ENCODE peak calls at places on chromosomes 3 and 15, in eight cellular contexts. R is heart left ventricle, Z is tibial nerve, J is GM23338, L is psoas muscle, T is tibial artery, X is ascending aorta, D is GM12878. V is an unnamed sample. For H3K4me1 and H3K36me3, the result is how much of the 10 kb centered on the place peaks cover.

GRCh38 chr3:11622846-11623550 is 20.7 kb downstream of the VGLL4 start:
- DNase-seq in R (no peak), Z (no peak), J (no peak), L (no peak), T (no peak), X (no peak), D (no peak), V (no peak)

GRCh38 chr3:13134166-13134878 is 61.1 kb upstream of the IQSEC1 start:
- DNase-seq in R (no peak), Z (no peak), J (no peak), L (no peak), T (peak), X (peak), D (no peak), V (peak)

GRCh38 chr3:115470254-115470653 is 153.1 kb upstream of the GAP43 start:
- DNase-seq in R (no peak), Z (no peak), J (no peak), L (no peak), T (no peak), X (no peak), D (no peak), V (no peak)

GRCh38 chr3:179526989-179527391 is 35.7 kb upstream of the ACTL6A start:
- DNase-seq in R (peak), Z (no peak), J (peak), L (peak), T (peak), X (peak), D (no peak), V (no peak)

GRCh38 chr3:124685481-124685880 is 44.8 kb upstream of the UMPS start:
- DNase-seq in R (no peak), Z (no peak), J (no peak), L (no peak), T (no peak), X (no peak), D (no peak), V (no peak)

GRCh38 chr3:62665627-62666433 is 209.4 kb downstream of the CADPS start:
- DNase-seq in R (peak), Z (peak), J (peak), L (peak), T (peak), X (peak), D (peak), V (peak)

GRCh38 chr3:9826815-9827574 is 16.8 kb downstream of the RPUSD3 start:
- DNase-seq in R (no peak), Z (no peak), J (peak), L (no peak), T (no peak), X (no peak), D (no peak), V (peak)

GRCh38 chr3:149609595-149609994 is 48.2 kb downstream of the WWTR1 start:
- DNase-seq in R (no peak), Z (no peak), J (no peak), L (no peak), T (no peak), X (no peak), D (peak), V (no peak)

GRCh38 chr3:193095366-193095765 is 145.7 kb upstream of the PLAAT1 start:
- DNase-seq in R (no peak), Z (no peak), J (no peak), L (no peak), T (no peak), X (no peak), D (no peak), V (no peak)

GRCh38 chr3:194738254-194739093 is 52.8 kb downstream of the FAM43A start:
- DNase-seq in R (peak), Z (no peak), J (no peak), L (peak), T (peak), X (peak), D (no peak), V (no peak)

GRCh38 chr3:58535531-58536500 is 1.2 kb downstream of the ACOX2 start:
- DNase-seq in R (no peak), Z (no peak), J (no peak), L (no peak), T (no peak), X (no peak), D (no peak), V (no peak)

GRCh38 chr3:5138214-5138981 is 16.3 kb downstream of the ARL8B start:
- DNase-seq in R (no peak), Z (no peak), J (no peak), L (no peak), T (no peak), X (no peak), D (no peak), V (no peak)

GRCh38 chr3:61808526-61808925 is 247.2 kb downstream of the PTPRG start:
- DNase-seq in R (peak), Z (no peak), J (no peak), L (no peak), T (no peak), X (peak), D (no peak), V (no peak)

GRCh38 chr15:71747128-71748083 is 62.9 kb upstream of the NR2E3 start:
- DNase-seq in R (no peak), Z (no peak), J (no peak), L (no peak), T (no peak), X (no peak), D (no peak), V (no peak)

GRCh38 chr3:452221-452620 is 255.7 kb downstream of the CHL1 start:
- DNase-seq in R (no peak), Z (no peak), J (no peak), L (no peak), T (no peak), X (no peak), D (no peak), V (no peak)

GRCh38 chr15:42073418-42073817 is 20.9 kb downstream of the PLA2G4D start:
- DNase-seq in R (no peak), Z (no peak), J (no peak), L (no peak), T (peak), X (peak), D (no peak), V (no peak)

GRCh38 chr3:191473766-191474198 is 12.8 kb downstream of the PYDC2 start:
- DNase-seq in R (no peak), Z (no peak), J (no peak), L (no peak), T (no peak), X (no peak), D (no peak), V (no peak)

GRCh38 chr3:195207731-195208130 is 63.2 kb downstream of the XXYLT1 start:
- DNase-seq in R (no peak), Z (no peak), J (no peak), L (no peak), T (no peak), X (no peak), D (no peak), V (no peak)

GRCh38 chr15:63763476-63764123 is 70.1 kb downstream of the HERC1 start:
- DNase-seq in R (no peak), Z (no peak), J (no peak), L (no peak), T (no peak), X (no peak), D (peak), V (no peak)

GRCh38 chr3:40262331-40262730 is 47.2 kb upstream of the EIF1B start:
- DNase-seq in R (no peak), Z (no peak), J (no peak), L (no peak), T (no peak), X (no peak), D (no peak), V (no peak)

DNA sequence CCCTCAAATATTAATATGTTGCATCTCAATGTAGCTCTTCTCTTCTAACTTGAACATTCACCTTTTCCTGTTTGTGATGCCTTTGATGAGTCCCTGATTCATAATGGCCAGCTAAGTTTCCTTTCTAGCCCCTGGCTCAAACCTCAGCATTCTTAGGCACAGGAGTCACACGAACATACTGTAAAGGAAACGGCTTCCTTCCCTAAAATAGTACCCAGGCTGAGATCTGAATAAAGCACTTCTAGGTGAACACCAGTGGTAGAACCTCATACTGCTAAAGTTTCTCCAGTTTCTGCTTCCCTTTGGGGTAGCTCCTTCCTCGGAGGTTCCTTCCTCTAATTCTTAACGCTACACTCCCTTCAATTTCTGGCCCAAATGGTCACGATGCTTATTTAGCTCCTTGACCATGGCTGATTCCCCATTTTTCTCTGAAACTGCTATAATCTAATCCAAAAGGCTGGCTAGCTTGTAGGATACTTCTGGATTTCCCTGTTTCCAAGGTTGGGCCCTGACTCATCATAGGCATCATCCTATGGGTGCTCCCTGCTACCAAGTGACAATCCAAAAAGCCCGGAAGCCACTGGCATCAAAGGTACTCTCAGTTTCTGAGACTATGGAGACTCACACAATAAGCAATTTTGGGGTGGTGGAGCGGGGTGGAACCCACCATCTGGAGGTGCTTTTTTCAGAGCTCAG is 2.4 kb downstream of the ANAPC13 start:
- DNase-seq in R (no peak), Z (no peak), J (no peak), L (no peak), T (no peak), X (no peak), D (no peak), V (no peak)
- H3K4me1 ChIP-seq in R (under half), Z (under half), J (under half), L (under half), T (under half), X (under half), D (under half), V (under half)

DNA sequence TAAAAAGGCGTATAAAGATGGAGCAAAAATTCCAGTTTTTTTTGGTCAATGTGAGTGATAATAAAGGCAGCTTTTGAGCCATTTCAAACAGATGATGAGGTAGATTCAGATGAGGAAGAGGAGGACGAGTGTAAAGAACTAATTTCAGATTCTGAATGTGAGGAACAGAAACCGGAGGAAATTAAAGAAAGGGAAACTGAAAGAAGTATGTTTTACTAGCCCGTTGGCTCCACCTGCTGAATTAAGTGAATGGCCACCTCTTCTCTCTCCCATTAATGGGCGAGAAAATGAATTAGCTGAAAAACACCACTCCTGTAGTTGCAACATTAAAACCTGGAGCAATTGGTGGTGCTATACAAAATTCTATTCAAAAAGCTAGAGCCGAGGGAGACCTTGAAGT is 55.4 kb downstream of the CYP19A1 start:
- DNase-seq in R (no peak), Z (no peak), J (no peak), L (no peak), T (no peak), X (no peak), D (peak), V (no peak)
- TF ChIP-seq CTCF in R (no peak), Z (no peak), J (peak), L (no peak), T (no peak), X (no peak), D (peak), V (no peak)

DNA sequence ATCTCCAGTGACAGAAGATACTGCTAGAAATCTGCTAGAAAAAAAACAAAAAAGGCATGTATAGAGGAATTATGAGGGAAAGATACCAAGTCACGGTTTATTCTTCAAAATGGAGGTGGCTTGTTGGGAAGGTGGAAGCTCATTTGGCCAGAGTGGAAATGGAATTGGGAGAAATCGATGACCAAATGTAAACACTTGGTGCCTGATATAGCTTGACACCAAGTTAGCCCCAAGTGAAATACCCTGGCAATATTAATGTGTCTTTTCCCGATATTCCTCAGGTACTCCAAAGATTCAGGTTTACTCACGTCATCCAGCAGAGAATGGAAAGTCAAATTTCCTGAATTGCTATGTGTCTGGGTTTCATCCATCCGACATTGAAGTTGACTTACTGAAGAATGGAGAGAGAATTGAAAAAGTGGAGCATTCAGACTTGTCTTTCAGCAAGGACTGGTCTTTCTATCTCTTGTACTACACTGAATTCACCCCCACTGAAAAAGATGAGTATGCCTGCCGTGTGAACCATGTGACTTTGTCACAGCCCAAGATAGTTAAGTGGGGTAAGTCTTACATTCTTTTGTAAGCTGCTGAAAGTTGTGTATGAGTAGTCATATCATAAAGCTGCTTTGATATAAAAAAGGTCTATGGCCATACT is 4.0 kb downstream of the B2M start:
- DNase-seq in R (no peak), Z (no peak), J (no peak), L (no peak), T (no peak), X (no peak), D (no peak), V (no peak)
- H3K36me3 ChIP-seq in R (half or more), Z (under half), J (under half), L (under half), T (under half), X (under half), D (under half), V (half or more)

GRCh38 chr3:139953131-139953910 is 18.3 kb downstream of the CLSTN2 start:
- DNase-seq in R (no peak), Z (no peak), J (no peak), L (no peak), T (no peak), X (no peak), D (no peak), V (no peak)
- H3K4me1 ChIP-seq in R (under half), Z (under half), J (under half), L (under half), T (under half), X (under half), D (under half), V (under half)

GRCh38 chr3:25831578-25831977 is 41.7 kb downstream of the OXSM start:
- DNase-seq in R (no peak), Z (no peak), J (peak), L (no peak), T (no peak), X (no peak), D (no peak), V (no peak)
- TF ChIP-seq CTCF in R (peak), Z (no peak), J (peak), L (no peak), T (peak), X (peak), D (peak), V (no peak)

DNA sequence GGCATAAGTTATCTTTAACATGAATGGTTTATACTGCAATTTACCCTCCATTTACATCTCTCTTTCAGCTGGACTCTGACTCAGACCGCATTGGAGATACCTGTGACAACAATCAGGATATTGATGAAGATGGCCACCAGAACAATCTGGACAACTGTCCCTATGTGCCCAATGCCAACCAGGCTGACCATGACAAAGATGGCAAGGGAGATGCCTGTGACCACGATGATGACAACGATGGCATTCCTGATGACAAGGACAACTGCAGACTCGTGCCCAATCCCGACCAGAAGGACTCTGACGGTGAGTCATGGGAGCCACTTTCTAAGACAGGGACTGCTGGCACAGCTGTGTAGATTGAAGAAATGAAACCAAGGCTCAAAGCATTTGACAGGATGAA is 11.6 kb downstream of the THBS1 start:
- DNase-seq in R (no peak), Z (no peak), J (no peak), L (no peak), T (no peak), X (no peak), D (no peak), V (no peak)
- H3K36me3 ChIP-seq in R (half or more), Z (under half), J (half or more), L (under half), T (half or more), X (under half), D (under half), V (half or more)